ENCODE peak calls at places on chromosomes 12 and 14, in nine cellular contexts. W, B, A, Z, U, V, H, Q and J are unnamed samples.

GRCh38 chr12:11795910-11796459 is 146.5 kb downstream of the ETV6 start:
- DNase-seq in Q (no peak), Z (no peak), H (peak), W (no peak), V (peak), B (peak), A (no peak), U (peak), J (no peak)

GRCh38 chr14:86532219-86532618 is 1002.3 kb downstream of the FLRT2 start:
- DNase-seq in H (no peak), U (no peak), Q (no peak), A (no peak), V (peak), W (no peak), B (no peak), Z (no peak), J (no peak)

GRCh38 chr12:29278673-29279420 is 102.1 kb downstream of the ERGIC2 start:
- DNase-seq in H (peak), W (no peak), A (no peak), V (no peak), Q (no peak), B (no peak), Z (no peak), U (no peak), J (no peak)

GRCh38 chr12:122336015-122336946 is 70.0 kb upstream of the VPS33A start:
- DNase-seq in V (peak), H (peak), Q (no peak), U (peak), W (peak), A (peak), B (peak), Z (no peak), J (no peak)

GRCh38 chr12:123519151-123520001 is 14.1 kb downstream of the RILPL1 start:
- DNase-seq in A (no peak), Q (no peak), B (peak), Z (no peak), W (no peak), V (no peak), U (no peak), H (peak), J (no peak)

GRCh38 chr14:69571879-69572633 is 2.6 kb downstream of the CCDC177 start:
- DNase-seq in H (no peak), W (no peak), A (no peak), Z (no peak), U (peak), V (peak), Q (no peak), B (peak), J (no peak)

GRCh38 chr12:32431025-32431424 is 31.7 kb downstream of the FGD4 start:
- DNase-seq in W (no peak), V (no peak), U (no peak), H (no peak), A (no peak), B (no peak), Q (no peak), Z (no peak), J (no peak)

GRCh38 chr12:127024791-127025190 is 1242.2 kb upstream of the TMEM132C start:
- DNase-seq in A (no peak), Q (no peak), U (no peak), Z (no peak), W (no peak), V (no peak), B (no peak), H (no peak), J (no peak)

GRCh38 chr12:69655616-69656336 is 43.3 kb downstream of the BEST3 start:
- DNase-seq in V (no peak), W (no peak), H (peak), Z (no peak), U (peak), B (peak), A (no peak), Q (no peak), J (no peak)

GRCh38 chr14:78253986-78254385 is 83.8 kb downstream of the NRXN3 start:
- DNase-seq in B (no peak), H (peak), V (no peak), Q (no peak), Z (no peak), A (no peak), U (peak), W (no peak), J (no peak)

GRCh38 chr14:104226421-104227385 is 88.3 kb downstream of the KIF26A start:
- DNase-seq in Q (no peak), V (no peak), Z (no peak), B (no peak), A (no peak), W (no peak), H (no peak), U (no peak), J (no peak)

GRCh38 chr12:51886021-51886710 is 1.7 kb upstream of the ANKRD33 start:
- DNase-seq in Q (no peak), A (no peak), B (no peak), Z (no peak), U (peak), H (peak), V (peak), W (peak), J (no peak)

GRCh38 chr12:14207946-14208612 is 157.4 kb upstream of the ATF7IP start:
- DNase-seq in W (no peak), B (peak), A (no peak), V (no peak), Q (no peak), Z (no peak), H (no peak), U (no peak), J (no peak)

GRCh38 chr14:49240383-49240782 is 345.8 kb downstream of the RPS29 start:
- DNase-seq in U (no peak), Z (no peak), A (no peak), V (no peak), B (peak), H (no peak), Q (no peak), W (no peak), J (no peak)

GRCh38 chr12:132291402-132292175 is 37.8 kb downstream of the GALNT9 start:
- DNase-seq in B (no peak), A (no peak), Q (no peak), Z (no peak), V (no peak), W (no peak), U (no peak), H (no peak), J (no peak)

GRCh38 chr12:18217981-18218380 is 43.3 kb upstream of the PIK3C2G start:
- DNase-seq in A (no peak), B (no peak), U (no peak), V (no peak), H (peak), W (no peak), Z (no peak), Q (no peak), J (no peak)

GRCh38 chr12:56007892-56008471 is 10.9 kb downstream of the SUOX start:
- DNase-seq in Z (no peak), V (no peak), W (no peak), A (no peak), Q (no peak), H (peak), B (peak), U (peak), J (no peak)

GRCh38 chr12:117587646-117588287 is 226.3 kb upstream of the NOS1 start:
- DNase-seq in Z (peak), V (peak), A (peak), B (peak), U (peak), W (peak), Q (no peak), H (peak), J (no peak)

GRCh38 chr12:47777741-47778558 is 4.9 kb downstream of the SLC48A1 start:
- DNase-seq in A (no peak), H (peak), Q (no peak), B (peak), W (no peak), U (no peak), Z (peak), V (no peak), J (peak)

GRCh38 chr14:47392351-47392750 is 283.1 kb downstream of the MDGA2 start:
- DNase-seq in W (no peak), A (no peak), Z (no peak), Q (no peak), B (no peak), H (no peak), U (no peak), V (no peak), J (no peak)